ENCODE peak calls at places on chromosomes 12 and 14, in nine cellular contexts. Y is progenitor cell of endocrine pancreas; A is body of pancreas; R is MM.1S; E is GOT3; X is stimulated activated naive CD4-positive, alpha-beta T cell; S is cardiac muscle cell; G is NCI-H748 treated with DMSO at 0.1 percent for 48 hours; Q is GM20000. P is an unnamed sample.
A peak's percentile ranks its signal among the peaks of the same experiment; 100 is the strongest.

GRCh38 chr14:46571970-46572369 is 79.6 kb downstream of the RPL10L start:
- DNase-seq in Y (no peak), A (no peak), R (no peak), E (no peak), X (no peak), S (no peak), G (no peak), Q (no peak), P (no peak)

GRCh38 chr12:131091976-131092691 is 138.4 kb downstream of the ADGRD1 start:
- DNase-seq in Y (no peak), A (no peak), R (no peak), E (no peak), X (no peak), S (no peak), G (no peak), Q (no peak), P (no peak)

GRCh38 chr12:59972941-59973340 is 377.1 kb downstream of the SLC16A7 start:
- DNase-seq in Y (no peak), A (no peak), R (no peak), E (no peak), X (no peak), S (no peak), G (no peak), Q (no peak), P (no peak)

GRCh38 chr12:10033783-10034381 is 3.4 kb downstream of the CLEC9A start:
- DNase-seq in Y (no peak), A (no peak), R (peak; percentile 51), E (no peak), X (no peak), S (no peak), G (no peak), Q (peak; percentile 16), P (no peak)

GRCh38 chr12:97292588-97292987 is 170.0 kb upstream of the RMST start:
- DNase-seq in Y (no peak), A (no peak), R (no peak), E (no peak), X (no peak), S (no peak), G (no peak), Q (no peak), P (no peak)

GRCh38 chr12:46187023-46187422 is 81.8 kb downstream of the SLC38A1 start:
- DNase-seq in Y (no peak), A (peak; percentile 43), R (no peak), E (no peak), X (no peak), S (no peak), G (no peak), Q (no peak), P (no peak)

GRCh38 chr12:47088021-47088944 is 8.5 kb upstream of the AMIGO2 start:
- DNase-seq in Y (no peak), A (no peak), R (no peak), E (no peak), X (no peak), S (peak; percentile 15), G (peak; percentile 97), Q (no peak), P (no peak)

GRCh38 chr14:67607646-67608045 is 7.6 kb upstream of the PIGH start:
- DNase-seq in Y (no peak), A (no peak), R (no peak), E (no peak), X (no peak), S (no peak), G (no peak), Q (no peak), P (no peak)

GRCh38 chr12:88538250-88538649 is 42.0 kb downstream of the KITLG start:
- DNase-seq in Y (no peak), A (no peak), R (no peak), E (no peak), X (no peak), S (no peak), G (no peak), Q (no peak), P (no peak)

GRCh38 chr14:105146976-105147700 is 21.4 kb downstream of the JAG2 start:
- DNase-seq in Y (no peak), A (no peak), R (no peak), E (no peak), X (no peak), S (no peak), G (no peak), Q (no peak), P (no peak)

GRCh38 chr14:79783061-79783460 is 428.2 kb downstream of the DIO2 start:
- DNase-seq in Y (no peak), A (no peak), R (no peak), E (no peak), X (no peak), S (no peak), G (no peak), Q (no peak), P (no peak)

GRCh38 chr12:116525418-116526001 is 33.7 kb upstream of the MAP1LC3B2 start:
- DNase-seq in Y (no peak), A (peak; percentile 88), R (no peak), E (peak; percentile 46), X (no peak), S (no peak), G (no peak), Q (no peak), P (no peak)

GRCh38 chr12:85663631-85664030 is 172.6 kb downstream of the RASSF9 start:
- DNase-seq in Y (no peak), A (no peak), R (no peak), E (no peak), X (no peak), S (no peak), G (no peak), Q (no peak), P (no peak)

GRCh38 chr12:543114-543451 is 83.3 kb downstream of the B4GALNT3 start:
- DNase-seq in Y (no peak), A (no peak), R (no peak), E (no peak), X (no peak), S (no peak), G (no peak), Q (no peak), P (no peak)

GRCh38 chr14:36271939-36272907 is 48.2 kb downstream of the MBIP start:
- DNase-seq in Y (no peak), A (no peak), R (no peak), E (no peak), X (no peak), S (no peak), G (no peak), Q (peak; percentile 8), P (no peak)

GRCh38 chr14:89134640-89135039 is 282.4 kb downstream of the FOXN3 start:
- DNase-seq in Y (no peak), A (peak; percentile 55), R (no peak), E (no peak), X (no peak), S (no peak), G (no peak), Q (no peak), P (no peak)

GRCh38 chr12:64480148-64480547 is 28.2 kb downstream of the TBK1 start:
- DNase-seq in Y (no peak), A (no peak), R (no peak), E (no peak), X (no peak), S (no peak), G (no peak), Q (no peak), P (no peak)